ENCODE peak calls at places on chromosome 22, in five cellular contexts. One of them, this sample, is unnamed.

GRCh38 chr22:28151241-28151640 is 232.2 kb upstream of the PITPNB start:
- DNase-seq in cardiac fibroblast: no peak
- DNase-seq in activated T-cell treated with anti-CD3 and anti-CD28 coated beads, Interleukin-2, amount 50 U/mL, for 48 hours: no peak
- DNase-seq in HCEC 1CT: no peak
- DNase-seq in AG04450: no peak
- DNase-seq in this sample: no peak

GRCh38 chr22:47083379-47083986 is 321.0 kb downstream of the TBC1D22A start:
- DNase-seq in cardiac fibroblast: no peak
- DNase-seq in activated T-cell treated with anti-CD3 and anti-CD28 coated beads, Interleukin-2, amount 50 U/mL, for 48 hours: no peak
- DNase-seq in HCEC 1CT: no peak
- DNase-seq in AG04450: no peak
- DNase-seq in this sample: no peak

GRCh38 chr22:43094085-43094484 is 4.9 kb upstream of the TTLL1 start:
- DNase-seq in cardiac fibroblast: peak; percentile 26
- DNase-seq in activated T-cell treated with anti-CD3 and anti-CD28 coated beads, Interleukin-2, amount 50 U/mL, for 48 hours: no peak
- DNase-seq in HCEC 1CT: no peak
- DNase-seq in AG04450: no peak
- DNase-seq in this sample: peak; percentile 71

GRCh38 chr22:39658367-39658766 is 87.8 kb downstream of the CACNA1I start:
- DNase-seq in cardiac fibroblast: no peak
- DNase-seq in activated T-cell treated with anti-CD3 and anti-CD28 coated beads, Interleukin-2, amount 50 U/mL, for 48 hours: peak; percentile 30
- DNase-seq in HCEC 1CT: no peak
- DNase-seq in AG04450: no peak
- DNase-seq in this sample: no peak

GRCh38 chr22:35258144-35258988 is 1.1 kb downstream of the HMGXB4 start:
- DNase-seq in cardiac fibroblast: peak; percentile 22
- DNase-seq in activated T-cell treated with anti-CD3 and anti-CD28 coated beads, Interleukin-2, amount 50 U/mL, for 48 hours: peak; percentile 22
- DNase-seq in HCEC 1CT: no peak
- DNase-seq in AG04450: no peak
- DNase-seq in this sample: peak; percentile 48

GRCh38 chr22:27393371-27393770 is 408.2 kb downstream of the MN1 start:
- DNase-seq in cardiac fibroblast: no peak
- DNase-seq in activated T-cell treated with anti-CD3 and anti-CD28 coated beads, Interleukin-2, amount 50 U/mL, for 48 hours: no peak
- DNase-seq in HCEC 1CT: no peak
- DNase-seq in AG04450: no peak
- DNase-seq in this sample: peak; percentile 16

GRCh38 chr22:20292108-20292507 is 24.0 kb upstream of the RTN4R start:
- DNase-seq in cardiac fibroblast: no peak
- DNase-seq in activated T-cell treated with anti-CD3 and anti-CD28 coated beads, Interleukin-2, amount 50 U/mL, for 48 hours: no peak
- DNase-seq in HCEC 1CT: no peak
- DNase-seq in AG04450: no peak
- DNase-seq in this sample: no peak

GRCh38 chr22:46534901-46535630 is 2.4 kb downstream of the CELSR1 start:
- DNase-seq in cardiac fibroblast: no peak
- DNase-seq in activated T-cell treated with anti-CD3 and anti-CD28 coated beads, Interleukin-2, amount 50 U/mL, for 48 hours: no peak
- DNase-seq in HCEC 1CT: no peak
- DNase-seq in AG04450: no peak
- DNase-seq in this sample: no peak

GRCh38 chr22:35782504-35782903 is 64.8 kb downstream of the APOL5 start:
- DNase-seq in cardiac fibroblast: peak; percentile 18
- DNase-seq in activated T-cell treated with anti-CD3 and anti-CD28 coated beads, Interleukin-2, amount 50 U/mL, for 48 hours: no peak
- DNase-seq in HCEC 1CT: no peak
- DNase-seq in AG04450: no peak
- DNase-seq in this sample: peak; percentile 19

GRCh38 chr22:41530612-41531421 is 13.5 kb downstream of the POLR3H start:
- DNase-seq in cardiac fibroblast: no peak
- DNase-seq in activated T-cell treated with anti-CD3 and anti-CD28 coated beads, Interleukin-2, amount 50 U/mL, for 48 hours: no peak
- DNase-seq in HCEC 1CT: no peak
- DNase-seq in AG04450: no peak
- DNase-seq in this sample: no peak

GRCh38 chr22:20571531-20572007 is 64.2 kb downstream of the MED15 start:
- DNase-seq in cardiac fibroblast: peak; percentile 53
- DNase-seq in activated T-cell treated with anti-CD3 and anti-CD28 coated beads, Interleukin-2, amount 50 U/mL, for 48 hours: peak; percentile 76
- DNase-seq in HCEC 1CT: no peak
- DNase-seq in AG04450: no peak
- DNase-seq in this sample: peak; percentile 64

GRCh38 chr22:36757608-36758220 is 18.2 kb downstream of the IFT27 start:
- DNase-seq in cardiac fibroblast: peak; percentile 79
- DNase-seq in activated T-cell treated with anti-CD3 and anti-CD28 coated beads, Interleukin-2, amount 50 U/mL, for 48 hours: peak; percentile 84
- DNase-seq in HCEC 1CT: peak; percentile 47
- DNase-seq in AG04450: peak; percentile 38
- DNase-seq in this sample: peak; percentile 75

GRCh38 chr22:48318173-48318572 is 1509.5 kb downstream of the BRD1 start:
- DNase-seq in cardiac fibroblast: no peak
- DNase-seq in activated T-cell treated with anti-CD3 and anti-CD28 coated beads, Interleukin-2, amount 50 U/mL, for 48 hours: no peak
- DNase-seq in HCEC 1CT: no peak
- DNase-seq in AG04450: no peak
- DNase-seq in this sample: no peak

GRCh38 chr22:27857441-27857840 is 55.9 kb upstream of the MN1 start:
- DNase-seq in cardiac fibroblast: no peak
- DNase-seq in activated T-cell treated with anti-CD3 and anti-CD28 coated beads, Interleukin-2, amount 50 U/mL, for 48 hours: no peak
- DNase-seq in HCEC 1CT: no peak
- DNase-seq in AG04450: no peak
- DNase-seq in this sample: peak; percentile 85

GRCh38 chr22:30607939-30608338 is 965 bp downstream of the TCN2 start:
- DNase-seq in cardiac fibroblast: no peak
- DNase-seq in activated T-cell treated with anti-CD3 and anti-CD28 coated beads, Interleukin-2, amount 50 U/mL, for 48 hours: no peak
- DNase-seq in HCEC 1CT: no peak
- DNase-seq in AG04450: no peak
- DNase-seq in this sample: peak; percentile 10

GRCh38 chr22:35044607-35045390 is 21.2 kb upstream of the ISX start:
- DNase-seq in cardiac fibroblast: no peak
- DNase-seq in activated T-cell treated with anti-CD3 and anti-CD28 coated beads, Interleukin-2, amount 50 U/mL, for 48 hours: no peak
- DNase-seq in HCEC 1CT: no peak
- DNase-seq in AG04450: no peak
- DNase-seq in this sample: no peak

GRCh38 chr22:32676196-32676595 is 125.3 kb upstream of the TIMP3 start:
- DNase-seq in cardiac fibroblast: no peak
- DNase-seq in activated T-cell treated with anti-CD3 and anti-CD28 coated beads, Interleukin-2, amount 50 U/mL, for 48 hours: no peak
- DNase-seq in HCEC 1CT: no peak
- DNase-seq in AG04450: no peak
- DNase-seq in this sample: no peak

GRCh38 chr22:39183991-39184585 is 31.6 kb upstream of the CBX7 start:
- DNase-seq in cardiac fibroblast: peak; percentile 82
- DNase-seq in activated T-cell treated with anti-CD3 and anti-CD28 coated beads, Interleukin-2, amount 50 U/mL, for 48 hours: no peak
- DNase-seq in HCEC 1CT: no peak
- DNase-seq in AG04450: no peak
- DNase-seq in this sample: peak; percentile 89

GRCh38 chr22:26893034-26893710 is 235.8 kb downstream of the MIAT start:
- DNase-seq in cardiac fibroblast: no peak
- DNase-seq in activated T-cell treated with anti-CD3 and anti-CD28 coated beads, Interleukin-2, amount 50 U/mL, for 48 hours: no peak
- DNase-seq in HCEC 1CT: no peak
- DNase-seq in AG04450: no peak
- DNase-seq in this sample: peak; percentile 45

GRCh38 chr22:35368386-35368785 is 12.5 kb upstream of the HMOX1 start:
- DNase-seq in cardiac fibroblast: no peak
- DNase-seq in activated T-cell treated with anti-CD3 and anti-CD28 coated beads, Interleukin-2, amount 50 U/mL, for 48 hours: no peak
- DNase-seq in HCEC 1CT: no peak
- DNase-seq in AG04450: no peak
- DNase-seq in this sample: no peak

GRCh38 chr22:47053013-47053864 is 290.8 kb downstream of the TBC1D22A start:
- DNase-seq in cardiac fibroblast: no peak
- DNase-seq in activated T-cell treated with anti-CD3 and anti-CD28 coated beads, Interleukin-2, amount 50 U/mL, for 48 hours: no peak
- DNase-seq in HCEC 1CT: no peak
- DNase-seq in AG04450: no peak
- DNase-seq in this sample: no peak

GRCh38 chr22:47107431-47107830 is 345.0 kb downstream of the TBC1D22A start:
- DNase-seq in cardiac fibroblast: peak; percentile 80
- DNase-seq in activated T-cell treated with anti-CD3 and anti-CD28 coated beads, Interleukin-2, amount 50 U/mL, for 48 hours: no peak
- DNase-seq in HCEC 1CT: peak; percentile 78
- DNase-seq in AG04450: peak; percentile 48
- DNase-seq in this sample: peak; percentile 92

GRCh38 chr22:49993649-49994360 is 18.8 kb downstream of the IL17REL start:
- DNase-seq in cardiac fibroblast: no peak
- DNase-seq in activated T-cell treated with anti-CD3 and anti-CD28 coated beads, Interleukin-2, amount 50 U/mL, for 48 hours: no peak
- DNase-seq in HCEC 1CT: no peak
- DNase-seq in AG04450: no peak
- DNase-seq in this sample: no peak

GRCh38 chr22:19123936-19124335 is 1.7 kb upstream of the DGCR2 start:
- DNase-seq in cardiac fibroblast: no peak
- DNase-seq in activated T-cell treated with anti-CD3 and anti-CD28 coated beads, Interleukin-2, amount 50 U/mL, for 48 hours: no peak
- DNase-seq in HCEC 1CT: no peak
- DNase-seq in AG04450: no peak
- DNase-seq in this sample: no peak

GRCh38 chr22:12601870-12602779 is 2925.9 kb upstream of the OR11H1 start:
- DNase-seq in cardiac fibroblast: no peak
- DNase-seq in activated T-cell treated with anti-CD3 and anti-CD28 coated beads, Interleukin-2, amount 50 U/mL, for 48 hours: no peak
- DNase-seq in HCEC 1CT: no peak
- DNase-seq in AG04450: no peak
- DNase-seq in this sample: no peak

GRCh38 chr22:45131749-45132148 is 32.0 kb upstream of the NUP50 start:
- DNase-seq in cardiac fibroblast: no peak
- DNase-seq in activated T-cell treated with anti-CD3 and anti-CD28 coated beads, Interleukin-2, amount 50 U/mL, for 48 hours: no peak
- DNase-seq in HCEC 1CT: no peak
- DNase-seq in AG04450: no peak
- DNase-seq in this sample: no peak

GRCh38 chr22:42300286-42301071 is 30.0 kb upstream of the TCF20 start:
- DNase-seq in cardiac fibroblast: no peak
- DNase-seq in activated T-cell treated with anti-CD3 and anti-CD28 coated beads, Interleukin-2, amount 50 U/mL, for 48 hours: peak; percentile 57
- DNase-seq in HCEC 1CT: no peak
- DNase-seq in AG04450: no peak
- DNase-seq in this sample: no peak

GRCh38 chr22:31122532-31123291 is at the start of gene INPP5J:
- DNase-seq in cardiac fibroblast: peak; percentile 46
- DNase-seq in activated T-cell treated with anti-CD3 and anti-CD28 coated beads, Interleukin-2, amount 50 U/mL, for 48 hours: no peak
- DNase-seq in HCEC 1CT: peak; percentile 24
- DNase-seq in AG04450: no peak
- DNase-seq in this sample: peak; percentile 68

GRCh38 chr22:38860291-38861169 is 11.5 kb downstream of the CBX6 start:
- DNase-seq in cardiac fibroblast: no peak
- DNase-seq in activated T-cell treated with anti-CD3 and anti-CD28 coated beads, Interleukin-2, amount 50 U/mL, for 48 hours: no peak
- DNase-seq in HCEC 1CT: no peak
- DNase-seq in AG04450: no peak
- DNase-seq in this sample: no peak

GRCh38 chr22:42258126-42258525 is 12.3 kb downstream of the TCF20 start:
- DNase-seq in cardiac fibroblast: no peak
- DNase-seq in activated T-cell treated with anti-CD3 and anti-CD28 coated beads, Interleukin-2, amount 50 U/mL, for 48 hours: no peak
- DNase-seq in HCEC 1CT: no peak
- DNase-seq in AG04450: no peak
- DNase-seq in this sample: no peak

GRCh38 chr22:37212174-37212906 is at the start of gene SSTR3:
- DNase-seq in cardiac fibroblast: no peak
- DNase-seq in activated T-cell treated with anti-CD3 and anti-CD28 coated beads, Interleukin-2, amount 50 U/mL, for 48 hours: no peak
- DNase-seq in HCEC 1CT: no peak
- DNase-seq in AG04450: no peak
- DNase-seq in this sample: peak; percentile 52

GRCh38 chr22:48980918-48981317 is 846.8 kb downstream of the BRD1 start:
- DNase-seq in cardiac fibroblast: no peak
- DNase-seq in activated T-cell treated with anti-CD3 and anti-CD28 coated beads, Interleukin-2, amount 50 U/mL, for 48 hours: no peak
- DNase-seq in HCEC 1CT: no peak
- DNase-seq in AG04450: no peak
- DNase-seq in this sample: no peak

GRCh38 chr22:19979712-19980493 is 36.7 kb downstream of the ARVCF start:
- DNase-seq in cardiac fibroblast: no peak
- DNase-seq in activated T-cell treated with anti-CD3 and anti-CD28 coated beads, Interleukin-2, amount 50 U/mL, for 48 hours: no peak
- DNase-seq in HCEC 1CT: no peak
- DNase-seq in AG04450: no peak
- DNase-seq in this sample: no peak

GRCh38 chr22:35971418-35972119 is 57.1 kb downstream of the RBFOX2 start:
- DNase-seq in cardiac fibroblast: peak; percentile 69
- DNase-seq in activated T-cell treated with anti-CD3 and anti-CD28 coated beads, Interleukin-2, amount 50 U/mL, for 48 hours: no peak
- DNase-seq in HCEC 1CT: peak; percentile 86
- DNase-seq in AG04450: peak; percentile 80
- DNase-seq in this sample: peak; percentile 92

GRCh38 chr22:46635756-46636155 is 15.6 kb downstream of the GRAMD4 start:
- DNase-seq in cardiac fibroblast: no peak
- DNase-seq in activated T-cell treated with anti-CD3 and anti-CD28 coated beads, Interleukin-2, amount 50 U/mL, for 48 hours: no peak
- DNase-seq in HCEC 1CT: no peak
- DNase-seq in AG04450: no peak
- DNase-seq in this sample: no peak

GRCh38 chr22:46592390-46592872 is 27.8 kb upstream of the GRAMD4 start:
- DNase-seq in cardiac fibroblast: peak; percentile 47
- DNase-seq in activated T-cell treated with anti-CD3 and anti-CD28 coated beads, Interleukin-2, amount 50 U/mL, for 48 hours: peak; percentile 81
- DNase-seq in HCEC 1CT: no peak
- DNase-seq in AG04450: peak; percentile 13
- DNase-seq in this sample: peak; percentile 89

GRCh38 chr22:43310311-43310710 is 32.9 kb downstream of the SCUBE1 start:
- DNase-seq in cardiac fibroblast: no peak
- DNase-seq in activated T-cell treated with anti-CD3 and anti-CD28 coated beads, Interleukin-2, amount 50 U/mL, for 48 hours: no peak
- DNase-seq in HCEC 1CT: no peak
- DNase-seq in AG04450: no peak
- DNase-seq in this sample: no peak